ENCODE peak calls at places on chromosomes 3 and 15, in four cellular contexts. W is right cardiac atrium, P is NCI-H1436 treated with DMSO at 0.1 percent for 48 hours, N is KG1. L is an unnamed sample.

GRCh38 chr3:187802928-187803259 is 57.6 kb upstream of the BCL6 start:
- DNase-seq in W (no peak), P (no peak), N (no peak), L (no peak)

GRCh38 chr3:183578179-183578578 is 22.7 kb upstream of the KLHL6 start:
- DNase-seq in W (no peak), P (no peak), N (no peak), L (no peak)

GRCh38 chr15:65054333-65055200 is 9.4 kb downstream of the SLC51B start:
- DNase-seq in W (peak; percentile 90), P (no peak), N (peak; percentile 24), L (peak; percentile 83)

GRCh38 chr3:67484085-67484484 is 170.3 kb downstream of the SUCLG2 start:
- DNase-seq in W (no peak), P (no peak), N (no peak), L (no peak)

GRCh38 chr15:62739082-62739481 is 303.5 kb upstream of the TPM1 start:
- DNase-seq in W (no peak), P (no peak), N (no peak), L (no peak)

GRCh38 chr3:188052229-188052965 is 101.6 kb upstream of the LPP start:
- DNase-seq in W (peak; percentile 96), P (no peak), N (no peak), L (peak; percentile 72)

GRCh38 chr15:29346998-29347397 is 77.4 kb upstream of the NSMCE3 start:
- DNase-seq in W (no peak), P (no peak), N (no peak), L (no peak)

GRCh38 chr3:133408366-133408765 is 8.5 kb downstream of the BFSP2 start:
- DNase-seq in W (no peak), P (no peak), N (no peak), L (peak; percentile 5)

GRCh38 chr3:171542976-171543375 is 82.8 kb upstream of the TNIK start:
- DNase-seq in W (no peak), P (no peak), N (no peak), L (no peak)

GRCh38 chr3:156211583-156211982 is 91.2 kb downstream of the KCNAB1 start:
- DNase-seq in W (no peak), P (no peak), N (no peak), L (peak; percentile 21)

GRCh38 chr3:160758929-160759577 is 3.0 kb downstream of the PPM1L start:
- DNase-seq in W (no peak), P (no peak), N (no peak), L (no peak)

GRCh38 chr3:168847293-168847883 is 751.7 kb upstream of the GOLIM4 start:
- DNase-seq in W (no peak), P (no peak), N (no peak), L (peak; percentile 69)

GRCh38 chr15:61659571-61660190 is 400.6 kb downstream of the VPS13C start:
- DNase-seq in W (no peak), P (no peak), N (no peak), L (peak; percentile 76)

GRCh38 chr3:126713229-126713628 is 9.2 kb downstream of the CHCHD6 start:
- DNase-seq in W (no peak), P (no peak), N (no peak), L (no peak)

GRCh38 chr3:14480207-14481017 is 59.7 kb downstream of the GRIP2 start:
- DNase-seq in W (peak; percentile 84), P (no peak), N (no peak), L (peak; percentile 80)

GRCh38 chr3:54873059-54873695 is 54.7 kb downstream of the LRTM1 start:
- DNase-seq in W (no peak), P (no peak), N (no peak), L (peak; percentile 31)

GRCh38 chr15:71294636-71295241 is 179.5 kb downstream of the THSD4 start:
- DNase-seq in W (no peak), P (no peak), N (no peak), L (peak; percentile 95)

GRCh38 chr15:34810455-34811146 is 15.3 kb upstream of the ACTC1 start:
- DNase-seq in W (no peak), P (no peak), N (no peak), L (peak; percentile 91)

GRCh38 chr3:108089544-108089943 is 1.3 kb downstream of the CD47 start:
- DNase-seq in W (no peak), P (no peak), N (no peak), L (no peak)

GRCh38 chr3:130383424-130383823 is 38.0 kb downstream of the COL6A5 start:
- DNase-seq in W (no peak), P (no peak), N (no peak), L (no peak)

GRCh38 chr3:29338981-29339833 is 58.3 kb downstream of the RBMS3 start:
- DNase-seq in W (no peak), P (no peak), N (no peak), L (peak; percentile 42)

GRCh38 chr3:36380171-36381031 is at the start of gene STAC:
- DNase-seq in W (peak; percentile 57), P (no peak), N (no peak), L (no peak)

GRCh38 chr3:42736531-42736930 is 33.9 kb upstream of the HHATL start:
- DNase-seq in W (no peak), P (no peak), N (no peak), L (no peak)

GRCh38 chr3:115279939-115280338 is 132.9 kb upstream of the ZBTB20 start:
- DNase-seq in W (no peak), P (no peak), N (no peak), L (peak; percentile 59)

GRCh38 chr15:52709172-52709979 is 30.2 kb upstream of the ATOSA start:
- DNase-seq in W (no peak), P (peak; percentile 22), N (no peak), L (no peak)

GRCh38 chr15:61318276-61318675 is 89.2 kb upstream of the RORA start:
- DNase-seq in W (no peak), P (peak; percentile 28), N (no peak), L (no peak)

GRCh38 chr15:76084263-76084662 is 24.5 kb downstream of the TMEM266 start:
- DNase-seq in W (no peak), P (no peak), N (no peak), L (no peak)

GRCh38 chr3:157078131-157078835 is 81.7 kb downstream of the CCNL1 start:
- DNase-seq in W (no peak), P (no peak), N (no peak), L (no peak)

GRCh38 chr3:49199244-49199899 is 28.0 kb downstream of the KLHDC8B start:
- DNase-seq in W (peak; percentile 99), P (no peak), N (no peak), L (peak; percentile 82)

GRCh38 chr15:39140060-39140604 is 440.7 kb upstream of the THBS1 start:
- DNase-seq in W (no peak), P (no peak), N (no peak), L (peak; percentile 92)

GRCh38 chr3:73625124-73625665 is 454 bp upstream of the PDZRN3 start:
- DNase-seq in W (peak; percentile 74), P (no peak), N (no peak), L (peak; percentile 50)

GRCh38 chr3:158703566-158703965 is 28.7 kb downstream of the RARRES1 start:
- DNase-seq in W (no peak), P (no peak), N (no peak), L (peak; percentile 36)

L was measured in choroid plexus epithelial cell.